ENCODE peak calls at places on chromosomes 2 and 18, in nine cellular contexts. One of them, this sample, is unnamed.

GRCh38 chr2:159650574-159650973 is 34.2 kb upstream of the BAZ2B start:
- DNase-seq in psoas muscle: no peak
- DNase-seq in heart left ventricle: no peak
- DNase-seq in left lung: no peak
- DNase-seq in Karpas-422: no peak
- DNase-seq in esophagus muscularis mucosa: no peak
- DNase-seq in uterus: no peak
- DNase-seq in heart right ventricle: no peak
- DNase-seq in GM23338: no peak
- DNase-seq in this sample: no peak

GRCh38 chr2:219056896-219057708 is 3.6 kb downstream of the IHH start:
- DNase-seq in psoas muscle: no peak
- DNase-seq in heart left ventricle: no peak
- DNase-seq in left lung: peak
- DNase-seq in Karpas-422: no peak
- DNase-seq in esophagus muscularis mucosa: no peak
- DNase-seq in uterus: no peak
- DNase-seq in heart right ventricle: no peak
- DNase-seq in GM23338: peak
- DNase-seq in this sample: no peak

GRCh38 chr2:10716581-10716980 is 4.8 kb upstream of the ATP6V1C2 start:
- DNase-seq in psoas muscle: no peak
- DNase-seq in heart left ventricle: no peak
- DNase-seq in left lung: no peak
- DNase-seq in Karpas-422: no peak
- DNase-seq in esophagus muscularis mucosa: no peak
- DNase-seq in uterus: no peak
- DNase-seq in heart right ventricle: no peak
- DNase-seq in GM23338: no peak
- DNase-seq in this sample: no peak

GRCh38 chr2:9247177-9247576 is 40.6 kb downstream of the ASAP2 start:
- DNase-seq in psoas muscle: no peak
- DNase-seq in heart left ventricle: no peak
- DNase-seq in left lung: no peak
- DNase-seq in Karpas-422: no peak
- DNase-seq in esophagus muscularis mucosa: no peak
- DNase-seq in uterus: no peak
- DNase-seq in heart right ventricle: no peak
- DNase-seq in GM23338: no peak
- DNase-seq in this sample: no peak

GRCh38 chr2:172924070-172924469 is 151.6 kb upstream of the MAP3K20 start:
- DNase-seq in psoas muscle: no peak
- DNase-seq in heart left ventricle: no peak
- DNase-seq in left lung: no peak
- DNase-seq in Karpas-422: no peak
- DNase-seq in esophagus muscularis mucosa: no peak
- DNase-seq in uterus: no peak
- DNase-seq in heart right ventricle: no peak
- DNase-seq in GM23338: no peak
- DNase-seq in this sample: no peak

GRCh38 chr18:78735131-78736014 is 244.2 kb upstream of the SALL3 start:
- DNase-seq in psoas muscle: no peak
- DNase-seq in heart left ventricle: no peak
- DNase-seq in left lung: peak
- DNase-seq in Karpas-422: no peak
- DNase-seq in esophagus muscularis mucosa: no peak
- DNase-seq in uterus: no peak
- DNase-seq in heart right ventricle: no peak
- DNase-seq in GM23338: no peak
- DNase-seq in this sample: no peak

GRCh38 chr18:59988098-59988706 is 88.4 kb downstream of the PMAIP1 start:
- DNase-seq in psoas muscle: peak
- DNase-seq in heart left ventricle: peak
- DNase-seq in left lung: no peak
- DNase-seq in Karpas-422: peak
- DNase-seq in esophagus muscularis mucosa: no peak
- DNase-seq in uterus: peak
- DNase-seq in heart right ventricle: no peak
- DNase-seq in GM23338: peak
- DNase-seq in this sample: peak

GRCh38 chr18:376307-376706 is 108.5 kb upstream of the THOC1 start:
- DNase-seq in psoas muscle: no peak
- DNase-seq in heart left ventricle: no peak
- DNase-seq in left lung: no peak
- DNase-seq in Karpas-422: no peak
- DNase-seq in esophagus muscularis mucosa: no peak
- DNase-seq in uterus: no peak
- DNase-seq in heart right ventricle: no peak
- DNase-seq in GM23338: no peak
- DNase-seq in this sample: no peak

DNA sequence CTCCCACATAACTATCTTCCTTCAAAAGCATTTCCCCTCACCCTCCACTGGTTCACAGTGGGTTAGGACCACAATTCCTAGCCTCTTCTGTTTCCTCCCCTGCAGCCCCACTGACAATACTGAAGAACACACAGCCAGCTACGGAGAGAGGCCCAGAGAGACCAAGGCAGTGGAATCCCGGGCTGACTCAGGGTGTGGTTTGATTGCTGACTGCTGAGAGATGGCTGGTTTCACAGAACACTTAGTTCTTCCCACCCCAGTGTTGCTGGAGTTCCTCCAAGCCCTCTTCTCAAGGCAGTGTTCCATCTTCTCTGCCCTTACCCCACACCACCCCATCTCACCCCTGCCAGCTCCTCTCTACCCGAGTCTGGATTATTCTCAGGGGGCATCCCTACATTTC is 43.3 kb upstream of the ZFP36L2 start:
- DNase-seq in psoas muscle: peak
- DNase-seq in heart left ventricle: peak
- DNase-seq in left lung: no peak
- DNase-seq in Karpas-422: no peak
- DNase-seq in esophagus muscularis mucosa: peak
- DNase-seq in uterus: peak
- DNase-seq in heart right ventricle: peak
- DNase-seq in GM23338: no peak
- DNase-seq in this sample: no peak
- H3K27ac ChIP-seq in psoas muscle: peak
- H3K27ac ChIP-seq in heart left ventricle: peak
- H3K27ac ChIP-seq in left lung: peak
- H3K27ac ChIP-seq in Karpas-422: no peak
- H3K27ac ChIP-seq in esophagus muscularis mucosa: peak
- H3K27ac ChIP-seq in uterus: peak
- H3K27ac ChIP-seq in heart right ventricle: peak
- H3K27ac ChIP-seq in GM23338: no peak
- H3K27ac ChIP-seq in this sample: no peak

GRCh38 chr2:152573168-152573567 is 144.1 kb downstream of the PRPF40A start:
- DNase-seq in psoas muscle: no peak
- DNase-seq in heart left ventricle: no peak
- DNase-seq in left lung: no peak
- DNase-seq in Karpas-422: peak
- DNase-seq in esophagus muscularis mucosa: peak
- DNase-seq in uterus: no peak
- DNase-seq in heart right ventricle: no peak
- DNase-seq in GM23338: no peak
- DNase-seq in this sample: peak

GRCh38 chr2:152566728-152567069 is 150.6 kb downstream of the PRPF40A start:
- DNase-seq in psoas muscle: no peak
- DNase-seq in heart left ventricle: no peak
- DNase-seq in left lung: no peak
- DNase-seq in Karpas-422: no peak
- DNase-seq in esophagus muscularis mucosa: no peak
- DNase-seq in uterus: no peak
- DNase-seq in heart right ventricle: no peak
- DNase-seq in GM23338: no peak
- DNase-seq in this sample: no peak

GRCh38 chr2:152569186-152569585 is 148.1 kb downstream of the PRPF40A start:
- DNase-seq in psoas muscle: no peak
- DNase-seq in heart left ventricle: no peak
- DNase-seq in left lung: no peak
- DNase-seq in Karpas-422: no peak
- DNase-seq in esophagus muscularis mucosa: no peak
- DNase-seq in uterus: no peak
- DNase-seq in heart right ventricle: no peak
- DNase-seq in GM23338: peak
- DNase-seq in this sample: no peak

GRCh38 chr2:152568566-152568965 is 148.7 kb downstream of the PRPF40A start:
- DNase-seq in psoas muscle: no peak
- DNase-seq in heart left ventricle: no peak
- DNase-seq in left lung: no peak
- DNase-seq in Karpas-422: no peak
- DNase-seq in esophagus muscularis mucosa: no peak
- DNase-seq in uterus: no peak
- DNase-seq in heart right ventricle: no peak
- DNase-seq in GM23338: no peak
- DNase-seq in this sample: no peak

GRCh38 chr2:152571035-152571766 is 146.1 kb downstream of the PRPF40A start:
- DNase-seq in psoas muscle: peak
- DNase-seq in heart left ventricle: no peak
- DNase-seq in left lung: no peak
- DNase-seq in Karpas-422: no peak
- DNase-seq in esophagus muscularis mucosa: peak
- DNase-seq in uterus: no peak
- DNase-seq in heart right ventricle: peak
- DNase-seq in GM23338: no peak
- DNase-seq in this sample: no peak
- H3K27ac ChIP-seq in psoas muscle: peak
- H3K27ac ChIP-seq in heart left ventricle: no peak
- H3K27ac ChIP-seq in left lung: no peak
- H3K27ac ChIP-seq in Karpas-422: no peak
- H3K27ac ChIP-seq in esophagus muscularis mucosa: no peak
- H3K27ac ChIP-seq in uterus: no peak
- H3K27ac ChIP-seq in heart right ventricle: peak
- H3K27ac ChIP-seq in GM23338: peak
- H3K27ac ChIP-seq in this sample: peak

GRCh38 chr2:27887830-27888229 is 2.4 kb downstream of the RBKS start:
- DNase-seq in psoas muscle: no peak
- DNase-seq in heart left ventricle: no peak
- DNase-seq in left lung: no peak
- DNase-seq in Karpas-422: no peak
- DNase-seq in esophagus muscularis mucosa: no peak
- DNase-seq in uterus: no peak
- DNase-seq in heart right ventricle: no peak
- DNase-seq in GM23338: no peak
- DNase-seq in this sample: no peak
- H3K27ac ChIP-seq in psoas muscle: no peak
- H3K27ac ChIP-seq in heart left ventricle: no peak
- H3K27ac ChIP-seq in left lung: no peak
- H3K27ac ChIP-seq in Karpas-422: no peak
- H3K27ac ChIP-seq in esophagus muscularis mucosa: peak
- H3K27ac ChIP-seq in uterus: peak
- H3K27ac ChIP-seq in heart right ventricle: peak
- H3K27ac ChIP-seq in GM23338: no peak
- H3K27ac ChIP-seq in this sample: no peak

GRCh38 chr18:63099848-63100625 is 219.5 kb downstream of the BCL2 start:
- DNase-seq in psoas muscle: no peak
- DNase-seq in heart left ventricle: peak
- DNase-seq in left lung: peak
- DNase-seq in Karpas-422: no peak
- DNase-seq in esophagus muscularis mucosa: peak
- DNase-seq in uterus: no peak
- DNase-seq in heart right ventricle: peak
- DNase-seq in GM23338: no peak
- DNase-seq in this sample: no peak
- H3K27ac ChIP-seq in psoas muscle: peak
- H3K27ac ChIP-seq in heart left ventricle: peak
- H3K27ac ChIP-seq in left lung: no peak
- H3K27ac ChIP-seq in Karpas-422: no peak
- H3K27ac ChIP-seq in esophagus muscularis mucosa: no peak
- H3K27ac ChIP-seq in uterus: no peak
- H3K27ac ChIP-seq in heart right ventricle: peak
- H3K27ac ChIP-seq in GM23338: no peak
- H3K27ac ChIP-seq in this sample: no peak

GRCh38 chr2:148666555-148666954 is 22.0 kb downstream of the EPC2 start:
- DNase-seq in psoas muscle: no peak
- DNase-seq in heart left ventricle: no peak
- DNase-seq in left lung: no peak
- DNase-seq in Karpas-422: no peak
- DNase-seq in esophagus muscularis mucosa: no peak
- DNase-seq in uterus: no peak
- DNase-seq in heart right ventricle: no peak
- DNase-seq in GM23338: no peak
- DNase-seq in this sample: no peak

GRCh38 chr2:148656516-148656915 is 12.0 kb downstream of the EPC2 start:
- DNase-seq in psoas muscle: no peak
- DNase-seq in heart left ventricle: no peak
- DNase-seq in left lung: no peak
- DNase-seq in Karpas-422: no peak
- DNase-seq in esophagus muscularis mucosa: no peak
- DNase-seq in uterus: no peak
- DNase-seq in heart right ventricle: no peak
- DNase-seq in GM23338: no peak
- DNase-seq in this sample: no peak

GRCh38 chr2:148664229-148664628 is 19.7 kb downstream of the EPC2 start:
- DNase-seq in psoas muscle: no peak
- DNase-seq in heart left ventricle: no peak
- DNase-seq in left lung: no peak
- DNase-seq in Karpas-422: no peak
- DNase-seq in esophagus muscularis mucosa: no peak
- DNase-seq in uterus: no peak
- DNase-seq in heart right ventricle: no peak
- DNase-seq in GM23338: no peak
- DNase-seq in this sample: no peak

GRCh38 chr2:148658807-148659722 is 14.5 kb downstream of the EPC2 start:
- DNase-seq in psoas muscle: no peak
- DNase-seq in heart left ventricle: no peak
- DNase-seq in left lung: no peak
- DNase-seq in Karpas-422: no peak
- DNase-seq in esophagus muscularis mucosa: no peak
- DNase-seq in uterus: no peak
- DNase-seq in heart right ventricle: no peak
- DNase-seq in GM23338: no peak
- DNase-seq in this sample: no peak

DNA sequence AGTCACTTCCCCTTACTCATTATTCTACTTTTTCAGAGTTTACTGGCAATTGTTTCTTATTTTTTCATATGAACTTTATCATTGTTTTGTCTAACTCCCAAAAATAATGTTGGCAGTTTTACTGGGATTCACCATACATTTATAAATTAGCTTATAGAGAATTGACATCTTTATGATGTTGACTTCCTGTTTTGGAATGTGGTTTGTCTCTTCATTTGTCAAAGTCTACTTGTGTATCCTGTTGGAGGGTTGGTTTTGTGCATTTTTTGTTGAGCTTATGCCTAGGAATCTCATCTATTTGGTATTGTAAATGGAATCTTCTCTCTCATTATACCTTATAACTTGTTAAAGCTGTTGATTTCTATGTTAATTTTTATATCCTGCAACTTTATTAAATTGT is 16.4 kb downstream of the EPC2 start:
- DNase-seq in psoas muscle: no peak
- DNase-seq in heart left ventricle: no peak
- DNase-seq in left lung: no peak
- DNase-seq in Karpas-422: no peak
- DNase-seq in esophagus muscularis mucosa: no peak
- DNase-seq in uterus: no peak
- DNase-seq in heart right ventricle: no peak
- DNase-seq in GM23338: no peak
- DNase-seq in this sample: no peak
- H3K27ac ChIP-seq in psoas muscle: no peak
- H3K27ac ChIP-seq in heart left ventricle: no peak
- H3K27ac ChIP-seq in left lung: no peak
- H3K27ac ChIP-seq in Karpas-422: no peak
- H3K27ac ChIP-seq in esophagus muscularis mucosa: no peak
- H3K27ac ChIP-seq in uterus: no peak
- H3K27ac ChIP-seq in heart right ventricle: no peak
- H3K27ac ChIP-seq in GM23338: no peak
- H3K27ac ChIP-seq in this sample: no peak

GRCh38 chr2:88698498-88699233 is 7.2 kb downstream of the RPIA start:
- DNase-seq in psoas muscle: no peak
- DNase-seq in heart left ventricle: no peak
- DNase-seq in left lung: no peak
- DNase-seq in Karpas-422: no peak
- DNase-seq in esophagus muscularis mucosa: no peak
- DNase-seq in uterus: no peak
- DNase-seq in heart right ventricle: no peak
- DNase-seq in GM23338: peak
- DNase-seq in this sample: no peak
- H3K27ac ChIP-seq in psoas muscle: no peak
- H3K27ac ChIP-seq in heart left ventricle: no peak
- H3K27ac ChIP-seq in left lung: peak
- H3K27ac ChIP-seq in Karpas-422: no peak
- H3K27ac ChIP-seq in esophagus muscularis mucosa: no peak
- H3K27ac ChIP-seq in uterus: no peak
- H3K27ac ChIP-seq in heart right ventricle: no peak
- H3K27ac ChIP-seq in GM23338: no peak
- H3K27ac ChIP-seq in this sample: no peak

This sample was measured in substantia nigra.